ENCODE peak calls at places on chromosomes 12 and 14, in six cellular contexts. One of them, this sample, is unnamed.

GRCh38 chr12:51065530-51065929 is 17.4 kb downstream of the LETMD1 start:
- DNase-seq in IMR-90: no peak
- DNase-seq in neuronal stem cell: no peak
- DNase-seq in mesenchymal stem cell: no peak
- DNase-seq in mesendoderm: no peak
- DNase-seq in trophoblast cell: no peak
- DNase-seq in this sample: no peak

GRCh38 chr14:100307215-100308111 is 1.2 kb upstream of the SLC25A29 start:
- DNase-seq in mesenchymal stem cell: peak; percentile 46
- DNase-seq in neuronal stem cell: no peak
- DNase-seq in mesendoderm: peak; percentile 62
- DNase-seq in trophoblast cell: peak; percentile 10
- DNase-seq in IMR-90: peak; percentile 17
- DNase-seq in this sample: peak; percentile 78

GRCh38 chr14:96754845-96755184 is 42.4 kb upstream of the VRK1 start:
- DNase-seq in trophoblast cell: no peak
- DNase-seq in mesenchymal stem cell: no peak
- DNase-seq in neuronal stem cell: peak; percentile 37
- DNase-seq in mesendoderm: peak; percentile 76
- DNase-seq in IMR-90: no peak
- DNase-seq in this sample: no peak

GRCh38 chr14:100237735-100238418 is 1.1 kb upstream of the YY1 start:
- DNase-seq in neuronal stem cell: peak; percentile 41
- DNase-seq in IMR-90: peak; percentile 35
- DNase-seq in mesenchymal stem cell: peak; percentile 38
- DNase-seq in mesendoderm: peak; percentile 68
- DNase-seq in trophoblast cell: peak; percentile 10
- DNase-seq in this sample: peak; percentile 71

GRCh38 chr14:97353102-97353501 is 555.9 kb downstream of the VRK1 start:
- DNase-seq in neuronal stem cell: no peak
- DNase-seq in IMR-90: no peak
- DNase-seq in trophoblast cell: no peak
- DNase-seq in mesendoderm: no peak
- DNase-seq in mesenchymal stem cell: no peak
- DNase-seq in this sample: no peak

GRCh38 chr12:107544947-107545346 is 140.7 kb upstream of the PWP1 start:
- DNase-seq in mesendoderm: no peak
- DNase-seq in trophoblast cell: no peak
- DNase-seq in IMR-90: no peak
- DNase-seq in mesenchymal stem cell: no peak
- DNase-seq in neuronal stem cell: no peak
- DNase-seq in this sample: no peak

GRCh38 chr12:70664463-70664862 is 27.2 kb upstream of the PTPRB start:
- DNase-seq in trophoblast cell: no peak
- DNase-seq in mesenchymal stem cell: no peak
- DNase-seq in mesendoderm: peak; percentile 11
- DNase-seq in neuronal stem cell: peak; percentile 55
- DNase-seq in IMR-90: no peak
- DNase-seq in this sample: no peak

GRCh38 chr12:24851816-24852337 is 97.0 kb downstream of the BCAT1 start:
- DNase-seq in mesenchymal stem cell: no peak
- DNase-seq in mesendoderm: peak; percentile 82
- DNase-seq in neuronal stem cell: no peak
- DNase-seq in trophoblast cell: no peak
- DNase-seq in IMR-90: no peak
- DNase-seq in this sample: no peak

GRCh38 chr12:99984271-99985128 is at the start of gene ANKS1B:
- DNase-seq in mesenchymal stem cell: peak; percentile 67
- DNase-seq in trophoblast cell: peak; percentile 57
- DNase-seq in neuronal stem cell: peak; percentile 63
- DNase-seq in mesendoderm: peak; percentile 63
- DNase-seq in IMR-90: peak; percentile 13
- DNase-seq in this sample: peak; percentile 83

GRCh38 chr14:22850944-22851790 is 14.8 kb downstream of the MMP14 start:
- DNase-seq in IMR-90: peak; percentile 98
- DNase-seq in mesendoderm: peak; percentile 57
- DNase-seq in trophoblast cell: peak; percentile 25
- DNase-seq in mesenchymal stem cell: peak; percentile 96
- DNase-seq in neuronal stem cell: no peak
- DNase-seq in this sample: no peak

GRCh38 chr14:31726337-31726736 is 165.1 kb downstream of the NUBPL start:
- DNase-seq in IMR-90: no peak
- DNase-seq in mesenchymal stem cell: no peak
- DNase-seq in trophoblast cell: no peak
- DNase-seq in mesendoderm: no peak
- DNase-seq in neuronal stem cell: no peak
- DNase-seq in this sample: no peak

GRCh38 chr12:76259071-76259470 is 89.1 kb downstream of the BBS10 start:
- DNase-seq in mesendoderm: peak; percentile 93
- DNase-seq in mesenchymal stem cell: peak; percentile 62
- DNase-seq in trophoblast cell: no peak
- DNase-seq in neuronal stem cell: peak; percentile 11
- DNase-seq in IMR-90: peak; percentile 44
- DNase-seq in this sample: no peak

GRCh38 chr14:62546862-62547474 is 498.3 kb downstream of the KCNH5 start:
- DNase-seq in trophoblast cell: no peak
- DNase-seq in neuronal stem cell: no peak
- DNase-seq in mesenchymal stem cell: no peak
- DNase-seq in IMR-90: peak; percentile 5
- DNase-seq in mesendoderm: peak; percentile 50
- DNase-seq in this sample: no peak

GRCh38 chr14:24313912-24314311 is 2.6 kb downstream of the LTB4R start:
- DNase-seq in mesenchymal stem cell: no peak
- DNase-seq in neuronal stem cell: no peak
- DNase-seq in IMR-90: no peak
- DNase-seq in mesendoderm: no peak
- DNase-seq in trophoblast cell: no peak
- DNase-seq in this sample: no peak

GRCh38 chr14:94227029-94227428 is 52.9 kb downstream of the PPP4R4 start:
- DNase-seq in mesenchymal stem cell: no peak
- DNase-seq in neuronal stem cell: no peak
- DNase-seq in IMR-90: peak; percentile 26
- DNase-seq in mesendoderm: no peak
- DNase-seq in trophoblast cell: peak; percentile 18
- DNase-seq in this sample: no peak

GRCh38 chr12:130879212-130879686 is 7.4 kb downstream of the RAN start:
- DNase-seq in trophoblast cell: no peak
- DNase-seq in mesendoderm: no peak
- DNase-seq in neuronal stem cell: no peak
- DNase-seq in IMR-90: no peak
- DNase-seq in mesenchymal stem cell: no peak
- DNase-seq in this sample: no peak

GRCh38 chr14:51621654-51622053 is 30.1 kb upstream of the FRMD6 start:
- DNase-seq in mesenchymal stem cell: no peak
- DNase-seq in IMR-90: no peak
- DNase-seq in neuronal stem cell: no peak
- DNase-seq in trophoblast cell: no peak
- DNase-seq in mesendoderm: no peak
- DNase-seq in this sample: no peak

GRCh38 chr14:49405291-49405690 is 180.9 kb downstream of the RPS29 start:
- DNase-seq in trophoblast cell: no peak
- DNase-seq in mesendoderm: no peak
- DNase-seq in neuronal stem cell: no peak
- DNase-seq in IMR-90: peak; percentile 65
- DNase-seq in mesenchymal stem cell: peak; percentile 60
- DNase-seq in this sample: no peak

GRCh38 chr14:55123101-55123500 is 6.0 kb upstream of the LGALS3 start:
- DNase-seq in neuronal stem cell: no peak
- DNase-seq in mesenchymal stem cell: peak; percentile 92
- DNase-seq in mesendoderm: no peak
- DNase-seq in trophoblast cell: no peak
- DNase-seq in IMR-90: peak; percentile 98
- DNase-seq in this sample: no peak

DNA sequence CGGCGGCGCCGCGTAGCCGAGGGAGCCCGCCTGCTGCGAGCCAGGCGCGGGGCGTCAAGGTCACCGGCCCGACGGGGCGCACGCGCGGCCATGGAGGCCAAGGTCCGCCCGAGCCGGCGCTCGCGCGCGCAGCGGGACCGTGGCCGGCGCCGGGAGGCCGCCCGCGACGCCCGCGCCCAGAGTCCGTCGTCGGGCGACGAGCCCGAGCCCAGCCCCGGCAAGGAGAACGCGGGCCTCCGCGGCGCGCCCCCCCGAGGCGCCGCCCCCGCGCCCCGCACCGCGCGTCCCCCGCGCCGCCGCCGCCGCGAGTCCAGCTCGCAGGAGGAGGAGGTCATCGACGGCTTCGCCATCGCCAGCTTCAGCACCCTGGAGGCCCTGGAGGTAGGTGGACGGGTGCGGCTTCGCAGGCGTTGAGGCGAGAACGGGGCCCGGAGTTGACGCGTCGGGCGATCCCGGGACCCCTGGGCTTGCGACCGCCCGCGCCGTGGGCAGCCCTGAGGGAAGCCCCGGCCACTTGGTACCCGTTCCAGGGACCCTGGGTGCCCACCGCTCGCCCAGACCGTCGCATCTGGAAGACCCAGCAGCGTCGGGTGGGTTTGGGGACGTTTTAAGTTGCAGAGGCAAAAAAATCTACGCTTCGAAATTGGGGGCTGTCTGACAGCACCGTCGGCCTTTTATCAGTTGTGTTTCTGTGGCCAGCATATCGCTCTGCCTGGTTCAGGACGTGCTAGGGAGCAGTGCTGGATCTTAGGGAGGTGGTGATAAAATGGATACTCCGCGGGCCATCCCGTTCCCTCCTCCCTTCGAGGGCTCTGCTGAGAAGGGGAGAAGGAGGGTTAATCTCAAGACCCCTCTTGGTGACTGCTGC is 764 bp downstream of the FBRSL1 start:
- DNase-seq in trophoblast cell: no peak
- DNase-seq in IMR-90: peak; percentile 20
- DNase-seq in neuronal stem cell: no peak
- DNase-seq in mesendoderm: no peak
- DNase-seq in mesenchymal stem cell: peak; percentile 42
- DNase-seq in this sample: no peak
- H3K4me3 ChIP-seq in trophoblast cell: peak overlapping the region; percentile 75
- H3K4me3 ChIP-seq in IMR-90: peak overlapping the region; percentile 91
- H3K4me3 ChIP-seq in neuronal stem cell: peak overlapping the region; percentile 69
- H3K4me3 ChIP-seq in mesendoderm: peak overlapping the region; percentile 39
- H3K4me3 ChIP-seq in mesenchymal stem cell: peak overlapping the region; percentile 84
- H3K4me3 ChIP-seq in this sample: peak overlapping the region; percentile 38

DNA sequence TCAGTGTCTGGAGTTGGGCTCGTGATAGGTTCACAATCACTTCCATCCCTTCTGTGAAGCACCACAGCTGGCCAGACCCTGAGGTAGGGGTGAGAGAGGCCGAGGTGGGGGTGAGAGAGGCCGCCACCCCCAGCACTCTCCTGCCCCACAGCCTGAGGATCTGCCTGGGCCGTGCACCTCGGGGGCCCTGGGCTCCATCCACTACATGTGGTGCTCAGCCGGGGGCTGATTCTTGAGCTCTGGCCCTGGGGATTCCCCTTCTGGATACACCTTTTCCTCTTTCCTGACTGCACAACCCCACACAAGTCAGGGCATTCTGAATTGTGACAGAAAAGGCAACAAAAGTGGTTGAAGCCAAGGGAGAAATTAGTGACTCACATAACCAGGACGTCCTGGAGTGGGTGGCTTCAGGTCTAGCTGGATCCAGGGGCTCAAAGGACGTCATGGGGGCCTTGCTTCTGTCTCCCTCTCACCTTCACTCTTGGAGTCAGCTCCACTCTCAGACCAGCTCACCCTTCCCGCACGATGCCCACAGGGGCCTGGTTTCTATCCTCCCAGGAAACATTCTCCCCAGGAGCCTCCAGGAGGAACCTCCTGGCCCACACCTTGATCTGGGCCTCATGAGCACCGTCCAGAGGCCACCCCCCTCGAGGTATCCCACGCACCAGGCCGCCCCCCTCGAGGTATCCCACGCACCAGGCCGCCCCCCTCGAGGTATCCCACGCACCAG is 12.1 kb upstream of the FBRSL1 start:
- DNase-seq in mesendoderm: no peak
- DNase-seq in IMR-90: no peak
- DNase-seq in neuronal stem cell: no peak
- DNase-seq in trophoblast cell: no peak
- DNase-seq in mesenchymal stem cell: no peak
- DNase-seq in this sample: no peak
- H2BK120ac ChIP-seq in mesendoderm: no peak overlapping the region
- H2BK120ac ChIP-seq in IMR-90: no peak overlapping the region
- H2BK120ac ChIP-seq in neuronal stem cell: no peak overlapping the region
- H2BK120ac ChIP-seq in trophoblast cell: no peak overlapping the region
- H2BK120ac ChIP-seq in mesenchymal stem cell: no peak overlapping the region
- H2BK120ac ChIP-seq in this sample: no peak overlapping the region

DNA sequence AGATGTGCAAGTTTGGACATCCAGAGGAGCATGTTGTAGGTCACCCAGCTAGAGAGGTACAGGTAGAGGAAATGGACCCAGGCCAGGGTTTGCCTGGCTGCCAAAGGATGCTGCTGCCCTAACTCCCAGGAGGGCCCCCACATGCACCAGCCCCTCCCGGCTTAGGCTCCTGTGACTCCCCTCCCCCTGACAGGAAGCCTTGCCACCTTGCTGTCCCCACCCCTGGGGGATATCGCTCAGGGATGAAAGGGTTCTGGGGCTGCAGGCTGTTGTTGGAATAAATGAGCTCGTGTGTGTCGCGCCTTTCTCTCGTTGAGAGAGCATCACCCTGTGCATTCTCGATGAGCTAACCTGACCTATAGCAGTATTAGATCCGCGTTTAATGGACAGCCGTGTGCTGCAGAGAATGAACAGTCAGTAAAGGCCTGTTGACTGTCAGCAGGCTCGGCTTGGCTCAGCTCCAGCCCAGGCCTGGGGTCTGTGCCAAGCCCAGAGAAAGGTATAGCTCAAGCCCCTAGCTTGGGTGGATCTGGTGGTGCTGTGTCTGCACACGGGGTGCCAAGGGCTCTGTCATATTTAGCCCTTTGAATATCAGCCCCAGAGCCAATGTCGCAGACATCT is 242.4 kb downstream of the SLC41A2 start:
- DNase-seq in neuronal stem cell: no peak
- DNase-seq in mesenchymal stem cell: no peak
- DNase-seq in IMR-90: no peak
- DNase-seq in trophoblast cell: no peak
- DNase-seq in mesendoderm: no peak
- DNase-seq in this sample: no peak
- H3K4me3 ChIP-seq in neuronal stem cell: no peak overlapping the region
- H3K4me3 ChIP-seq in mesenchymal stem cell: no peak overlapping the region
- H3K4me3 ChIP-seq in IMR-90: no peak overlapping the region
- H3K4me3 ChIP-seq in trophoblast cell: no peak overlapping the region
- H3K4me3 ChIP-seq in mesendoderm: no peak overlapping the region
- H3K4me3 ChIP-seq in this sample: no peak overlapping the region

DNA sequence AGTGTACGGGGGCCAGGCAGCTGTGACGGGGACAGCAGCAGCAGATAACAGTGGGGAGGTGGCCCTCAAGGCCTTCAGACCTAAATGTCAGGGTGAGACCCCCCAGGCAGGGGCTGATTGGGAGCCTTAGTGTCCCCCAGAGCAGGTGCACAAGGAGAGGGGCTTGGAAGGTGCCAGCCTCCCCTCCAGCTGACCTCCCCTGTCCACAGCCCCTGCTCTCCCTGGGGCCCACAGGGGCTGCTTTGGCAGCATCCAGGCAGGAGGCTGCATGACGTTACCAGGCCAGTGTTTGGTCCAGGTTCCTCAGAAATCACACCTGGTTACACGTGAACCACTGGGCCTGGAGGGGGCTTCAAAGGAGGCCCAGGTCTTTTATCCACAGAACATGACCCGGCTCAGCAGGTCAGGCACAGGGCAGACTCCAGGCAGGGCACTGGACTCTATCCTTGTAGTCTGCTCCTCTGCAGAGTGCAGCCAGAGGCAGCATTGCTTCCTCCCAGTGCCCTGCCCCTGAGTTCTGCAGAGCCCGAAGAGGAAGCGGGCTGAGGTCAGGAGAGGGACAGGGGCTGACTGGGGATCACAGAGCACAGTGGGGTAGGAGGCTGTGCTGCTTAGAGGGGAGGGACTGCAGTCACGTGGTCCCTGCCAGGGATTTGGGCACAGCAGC is 2.6 kb upstream of the TRMT61A start:
- DNase-seq in IMR-90: no peak
- DNase-seq in mesenchymal stem cell: no peak
- DNase-seq in neuronal stem cell: no peak
- DNase-seq in trophoblast cell: no peak
- DNase-seq in mesendoderm: no peak
- DNase-seq in this sample: no peak
- H2BK120ac ChIP-seq in IMR-90: no peak overlapping the region
- H2BK120ac ChIP-seq in mesenchymal stem cell: no peak overlapping the region
- H2BK120ac ChIP-seq in neuronal stem cell: no peak overlapping the region
- H2BK120ac ChIP-seq in trophoblast cell: no peak overlapping the region
- H2BK120ac ChIP-seq in mesendoderm: no peak overlapping the region
- H2BK120ac ChIP-seq in this sample: no peak overlapping the region

This sample was measured in H1.